ENCODE peak calls at places on chromosomes 5 and 9, in four cellular contexts. J is CD8-positive, alpha-beta T cell; M is B cell; E is IMR-90. L is an unnamed sample.

GRCh38 chr5:163385276-163385675 is 52.1 kb upstream of the CCNG1 start:
- DNase-seq in J (no peak), M (no peak), E (no peak), L (no peak)

GRCh38 chr5:107557051-107557658 is 113.6 kb downstream of the EFNA5 start:
- DNase-seq in J (no peak), M (no peak), E (no peak), L (no peak)

GRCh38 chr9:99785010-99785590 is 36.6 kb upstream of the NR4A3 start:
- DNase-seq in J (no peak), M (no peak), E (no peak), L (no peak)

GRCh38 chr9:84331119-84331791 is 9.3 kb downstream of the SLC28A3 start:
- DNase-seq in J (no peak), M (no peak), E (peak; percentile 26), L (no peak)

GRCh38 chr9:89574309-89574708 is 30.5 kb upstream of the GADD45G start:
- DNase-seq in J (no peak), M (no peak), E (no peak), L (no peak)

GRCh38 chr9:113454914-113455761 is 8.4 kb upstream of the RGS3 start:
- DNase-seq in J (no peak), M (no peak), E (peak; percentile 93), L (no peak)

GRCh38 chr9:86079421-86080111 is 19.8 kb downstream of the GOLM1 start:
- DNase-seq in J (no peak), M (no peak), E (no peak), L (no peak)

GRCh38 chr9:108050894-108051293 is 561.3 kb upstream of the KLF4 start:
- DNase-seq in J (no peak), M (no peak), E (no peak), L (no peak)

GRCh38 chr9:79233542-79233941 is 338.2 kb upstream of the TLE4 start:
- DNase-seq in J (no peak), M (no peak), E (peak; percentile 27), L (no peak)

GRCh38 chr9:127316586-127317383 is 52.2 kb downstream of the GARNL3 start:
- DNase-seq in J (no peak), M (no peak), E (peak; percentile 39), L (no peak)

GRCh38 chr9:126057036-126057435 is 269.6 kb upstream of the MVB12B start:
- DNase-seq in J (no peak), M (no peak), E (no peak), L (peak; percentile 20)

GRCh38 chr9:134434896-134435506 is 108.7 kb downstream of the RXRA start:
- DNase-seq in J (no peak), M (no peak), E (peak; percentile 97), L (no peak)

GRCh38 chr9:109060235-109060634 is 46.9 kb upstream of the CTNNAL1 start:
- DNase-seq in J (no peak), M (no peak), E (no peak), L (no peak)

GRCh38 chr5:9188956-9189355 is 356.9 kb downstream of the SEMA5A start:
- DNase-seq in J (no peak), M (no peak), E (no peak), L (no peak)

GRCh38 chr9:36903541-36904435 is 130.3 kb downstream of the PAX5 start:
- DNase-seq in J (no peak), M (peak; percentile 5), E (peak; percentile 52), L (no peak)

GRCh38 chr9:98897745-98898144 is 46.0 kb upstream of the COL15A1 start:
- DNase-seq in J (no peak), M (no peak), E (peak; percentile 72), L (no peak)

GRCh38 chr9:22111871-22112247 is 102.8 kb upstream of the CDKN2B start:
- DNase-seq in J (no peak), M (no peak), E (peak; percentile 84), L (no peak)

GRCh38 chr5:163409384-163409783 is 28.0 kb upstream of the CCNG1 start:
- DNase-seq in J (no peak), M (no peak), E (no peak), L (no peak)

GRCh38 chr5:102981957-102982635 is 137.8 kb downstream of the GIN1 start:
- DNase-seq in J (no peak), M (no peak), E (no peak), L (no peak)

GRCh38 chr9:4762889-4763521 is 22.0 kb upstream of the AK3 start:
- DNase-seq in J (no peak), M (peak; percentile 26), E (no peak), L (peak; percentile 80)

GRCh38 chr5:1448511-1449011 is 3.3 kb upstream of the SLC6A3 start:
- DNase-seq in J (no peak), M (no peak), E (no peak), L (no peak)

GRCh38 chr5:81232449-81233079 is 558 bp upstream of the CKMT2 start:
- DNase-seq in J (no peak), M (no peak), E (no peak), L (no peak)

GRCh38 chr5:157665467-157666085 is 5.8 kb upstream of the C5orf52 start:
- DNase-seq in J (no peak), M (no peak), E (peak; percentile 89), L (peak; percentile 74)

GRCh38 chr5:60372786-60373185 is 327.2 kb downstream of the DEPDC1B start:
- DNase-seq in J (no peak), M (no peak), E (no peak), L (no peak)

GRCh38 chr5:122286547-122286946 is 25.5 kb upstream of the SNCAIP start:
- DNase-seq in J (no peak), M (no peak), E (no peak), L (no peak)

GRCh38 chr5:91245871-91246270 is 137.2 kb downstream of the ARRDC3 start:
- DNase-seq in J (no peak), M (no peak), E (peak; percentile 17), L (no peak)
- TF ChIP-seq CTCF in J (no peak), M (no peak), E (peak; percentile 21), L (no peak)

GRCh38 chr5:12099296-12099695 is 195.1 kb upstream of the CTNND2 start:
- DNase-seq in J (no peak), M (no peak), E (no peak), L (no peak)

GRCh38 chr5:12095808-12096281 is 191.6 kb upstream of the CTNND2 start:
- DNase-seq in J (no peak), M (no peak), E (no peak), L (no peak)

DNA sequence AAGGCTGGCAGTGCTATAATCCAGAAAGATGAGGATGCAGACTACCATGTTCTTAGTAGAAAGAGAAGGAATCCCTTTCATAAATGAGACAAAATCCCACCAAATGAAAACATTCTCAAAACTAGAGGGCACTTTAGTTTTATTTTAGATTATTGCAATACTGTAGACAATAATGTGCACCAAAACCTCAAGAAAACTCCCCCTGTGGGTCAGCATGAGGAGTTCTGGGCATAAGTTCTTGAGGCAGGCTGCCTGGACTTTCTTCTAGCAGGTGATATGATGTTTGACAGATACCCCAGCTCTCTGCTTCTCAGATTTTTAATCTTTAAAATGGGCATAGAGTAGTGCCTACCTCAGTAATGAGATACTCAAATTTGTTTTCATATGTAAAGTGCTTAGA is 196.3 kb upstream of the CTNND2 start:
- DNase-seq in J (no peak), M (no peak), E (no peak), L (no peak)
- TF ChIP-seq CTCF in J (no peak), M (no peak), E (no peak), L (no peak)

GRCh38 chr9:38629511-38629910 is 9.1 kb upstream of the ANKRD18A start:
- DNase-seq in J (no peak), M (no peak), E (no peak), L (no peak)
- TF ChIP-seq CTCF in J (no peak), M (no peak), E (no peak), L (no peak)

GRCh38 chr5:132961887-132962286 is 1.5 kb downstream of the AFF4 start:
- DNase-seq in J (no peak), M (no peak), E (peak; percentile 81), L (no peak)

GRCh38 chr5:132962429-132962928 is 955 bp downstream of the AFF4 start:
- DNase-seq in J (no peak), M (no peak), E (peak; percentile 76), L (no peak)

GRCh38 chr5:132965120-132965519 is 1.7 kb upstream of the AFF4 start:
- DNase-seq in J (no peak), M (no peak), E (no peak), L (no peak)

DNA sequence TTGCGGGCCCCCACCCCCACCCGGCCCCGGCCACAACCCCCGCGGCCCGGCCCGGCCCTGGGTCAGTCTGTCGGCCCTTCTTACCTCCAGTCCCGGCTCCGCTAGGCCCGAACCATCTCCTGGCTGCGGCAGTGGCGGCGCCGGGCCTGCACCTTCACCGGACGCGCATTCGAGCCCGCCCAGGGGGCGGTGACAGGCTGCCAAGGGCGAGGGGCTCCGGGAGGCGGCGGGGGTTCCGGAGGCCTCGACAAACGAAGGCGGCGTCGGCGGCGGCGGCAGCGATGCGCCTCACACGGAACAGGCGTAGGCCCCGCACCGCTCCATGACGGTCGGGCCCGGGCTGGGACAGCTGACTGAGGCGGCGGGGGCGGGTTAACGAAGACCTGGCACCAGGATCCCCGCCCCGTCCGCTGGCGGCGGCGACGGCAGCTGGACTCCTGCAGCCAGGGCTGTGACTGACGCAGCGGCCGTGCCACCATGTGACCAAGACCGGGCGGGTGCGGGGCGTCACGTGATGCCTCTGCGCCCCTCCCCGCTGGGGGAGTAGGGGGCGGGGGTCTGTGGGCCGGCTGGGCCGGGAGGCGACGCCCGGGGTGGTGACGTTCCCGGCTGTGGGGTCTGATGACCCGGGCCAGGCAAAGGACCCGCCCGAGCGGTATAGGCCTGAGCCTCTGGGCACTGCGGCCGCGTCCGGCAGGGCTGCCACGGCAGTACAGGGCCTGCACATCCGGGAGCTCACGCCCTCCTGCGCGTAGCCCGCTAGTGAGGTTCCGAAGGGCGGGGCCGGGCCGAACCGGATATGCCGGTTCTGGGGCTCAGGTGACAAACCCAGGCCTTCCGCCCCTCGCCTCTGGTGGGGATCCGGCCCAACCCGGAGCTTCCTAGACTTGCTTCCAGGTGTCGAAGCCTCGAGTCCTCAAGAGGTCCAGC is at the start of gene AFF4:
- DNase-seq in J (peak; percentile 78), M (peak; percentile 95), E (peak; percentile 95), L (peak; percentile 97)
- TF ChIP-seq CTCF in J (no peak), M (no peak), E (no peak), L (no peak)

GRCh38 chr5:84275609-84276008 is 109.1 kb downstream of the EDIL3 start:
- DNase-seq in J (no peak), M (no peak), E (no peak), L (no peak)

GRCh38 chr5:84273517-84273883 is 111.2 kb downstream of the EDIL3 start:
- DNase-seq in J (no peak), M (no peak), E (no peak), L (no peak)

GRCh38 chr5:84272776-84273516 is 111.7 kb downstream of the EDIL3 start:
- DNase-seq in J (no peak), M (no peak), E (no peak), L (no peak)

DNA sequence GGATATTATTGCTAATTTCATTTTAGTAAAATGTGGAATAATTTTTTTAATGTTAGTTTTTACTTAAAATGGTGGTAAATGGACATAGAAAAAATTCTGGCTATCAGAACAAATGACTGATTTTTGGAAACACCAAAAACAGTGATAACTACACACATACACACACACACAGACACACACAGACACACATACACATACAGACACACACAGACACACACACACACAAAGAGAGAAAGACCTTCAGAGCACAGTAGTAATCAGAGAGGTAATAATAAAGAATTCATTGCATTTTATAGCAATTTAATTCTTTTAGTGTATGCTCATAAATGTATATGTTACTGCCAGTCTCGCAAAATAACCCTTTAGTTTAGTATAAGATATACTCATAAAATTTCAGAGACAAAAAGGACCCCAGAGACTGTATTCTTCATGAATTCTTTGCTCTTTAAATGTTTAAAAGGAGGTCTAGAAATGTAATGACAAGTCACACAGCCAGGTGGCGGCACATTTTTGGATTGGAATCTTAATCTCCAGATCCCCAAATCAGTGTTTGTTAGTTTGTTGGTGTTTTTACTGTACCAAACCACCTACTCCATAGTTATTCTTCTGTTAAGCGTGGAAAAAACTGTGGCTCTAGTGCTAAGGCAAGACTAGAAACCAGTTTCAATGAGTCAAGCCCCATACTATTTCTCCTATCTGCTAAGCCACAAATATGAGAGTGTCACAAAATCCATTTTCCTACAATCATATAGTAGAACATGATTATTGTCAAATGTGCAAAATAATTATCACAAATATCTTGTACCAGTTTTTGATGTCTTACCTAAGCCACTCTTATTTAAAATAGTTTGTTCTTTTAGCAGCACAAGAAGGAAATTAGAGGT is 109.9 kb downstream of the EDIL3 start:
- DNase-seq in J (no peak), M (no peak), E (peak; percentile 28), L (no peak)
- TF ChIP-seq CTCF in J (no peak), M (no peak), E (peak; percentile 48), L (peak; percentile 71)